ENCODE peak calls at places on chromosomes 12 and 14, in five cellular contexts. R, F, H, Q and U are unnamed samples.

GRCh38 chr12:111596985-111597730 is 2.0 kb downstream of the ATXN2 start:
- DNase-seq in Q (no peak), H (no peak), R (no peak), F (no peak), U (peak)

GRCh38 chr12:130137141-130138018 is 24.9 kb upstream of the FZD10 start:
- DNase-seq in Q (no peak), F (no peak), R (no peak), H (no peak), U (no peak)

GRCh38 chr14:74792249-74793039 is 29.3 kb downstream of the YLPM1 start:
- DNase-seq in R (no peak), F (no peak), Q (no peak), H (no peak), U (no peak)

GRCh38 chr14:90274808-90275454 is 18.6 kb downstream of the PSMC1 start:
- DNase-seq in H (no peak), Q (no peak), F (no peak), R (no peak), U (no peak)

GRCh38 chr12:57616383-57617101 is 5.3 kb downstream of the ARHGEF25 start:
- DNase-seq in F (no peak), Q (no peak), H (no peak), R (no peak), U (no peak)

GRCh38 chr12:2853626-2854025 is 3.2 kb downstream of the TEX52 start:
- DNase-seq in Q (peak), H (peak), F (no peak), R (peak), U (peak)

GRCh38 chr12:96434107-96434506 is 33.9 kb upstream of the CDK17 start:
- DNase-seq in H (no peak), R (no peak), F (no peak), Q (no peak), U (no peak)

GRCh38 chr14:31955941-31956579 is 121.0 kb upstream of the ARHGAP5 start:
- DNase-seq in F (no peak), H (no peak), Q (no peak), R (no peak), U (no peak)

GRCh38 chr14:93032301-93032929 is 83.3 kb downstream of the ITPK1 start:
- DNase-seq in H (no peak), R (no peak), F (no peak), Q (no peak), U (no peak)

GRCh38 chr12:113194971-113195391 is 9.5 kb downstream of the RITA1 start:
- DNase-seq in H (no peak), F (no peak), R (peak), Q (no peak), U (peak)

GRCh38 chr14:58660407-58660806 is 22.6 kb downstream of the DACT1 start:
- DNase-seq in F (no peak), R (no peak), Q (no peak), H (no peak), U (no peak)

GRCh38 chr12:57483466-57483865 is 3.8 kb upstream of the ARHGAP9 start:
- DNase-seq in F (no peak), Q (no peak), H (no peak), R (no peak), U (no peak)

DNA sequence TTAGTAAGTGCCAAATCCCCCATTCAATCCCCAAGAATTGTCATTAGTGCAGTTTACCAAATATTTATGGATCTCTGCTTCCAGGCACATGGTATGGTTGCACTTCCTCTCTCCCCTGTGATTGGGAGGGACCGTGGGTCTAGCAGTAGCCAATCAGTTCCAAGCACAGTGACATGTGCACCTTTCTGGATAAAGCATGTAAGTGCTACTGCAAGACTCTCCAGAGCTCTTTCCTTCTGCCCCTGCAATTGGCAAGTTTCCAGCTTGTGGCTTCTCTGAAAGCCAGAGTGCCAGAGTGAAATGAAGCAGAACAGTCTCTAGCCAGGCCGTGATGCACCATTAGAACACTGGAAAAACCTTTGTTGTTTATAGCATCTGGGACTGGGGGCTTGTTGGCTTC is 85.3 kb upstream of the FLRT2 start:
- DNase-seq in H (no peak), F (no peak), Q (no peak), R (no peak), U (peak)
- TF ChIP-seq TAF1 in H (no peak), F (no peak), Q (no peak), R (no peak), U (no peak)

GRCh38 chr14:81931828-81932227 is 398.2 kb upstream of the SEL1L start:
- DNase-seq in F (no peak), H (no peak), R (no peak), Q (no peak), U (no peak)

DNA sequence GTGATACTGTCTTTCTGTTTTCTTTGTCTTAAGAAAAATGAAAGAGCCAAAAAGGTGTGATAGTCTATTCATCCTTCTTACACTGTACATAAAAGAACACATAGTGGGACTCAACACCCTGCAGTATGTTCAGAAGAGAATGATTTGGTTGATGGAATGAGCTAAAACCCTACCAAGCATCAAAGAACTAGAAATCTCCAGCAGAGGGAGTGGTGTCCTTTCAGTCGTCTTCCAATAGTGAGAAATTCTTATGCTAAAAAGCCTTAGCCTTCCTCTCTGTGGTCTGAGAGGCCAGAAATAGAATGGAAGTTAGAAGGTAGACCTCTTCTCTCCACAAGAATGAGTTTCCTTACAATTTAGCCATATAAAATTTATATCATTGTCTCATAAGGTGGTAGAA is 393.4 kb upstream of the SEL1L start:
- DNase-seq in R (no peak), F (no peak), H (no peak), Q (no peak), U (no peak)
- TF ChIP-seq TAF1 in R (no peak), F (no peak), H (no peak), Q (no peak), U (no peak)

GRCh38 chr12:67982165-67982563 is 7.1 kb upstream of the IFNG-AS1 start:
- DNase-seq in H (no peak), F (no peak), R (no peak), Q (no peak), U (peak)
- TF ChIP-seq TAF1 in H (no peak), F (no peak), R (no peak), Q (no peak), U (no peak)

GRCh38 chr12:80509781-80510556 is 65.9 kb downstream of the PTPRQ start:
- DNase-seq in H (no peak), F (no peak), Q (no peak), R (no peak), U (peak)
- TF ChIP-seq TAF1 in H (no peak), F (no peak), Q (no peak), R (no peak), U (no peak)

GRCh38 chr12:50614167-50614762 is 109.5 kb downstream of the DIP2B start:
- DNase-seq in Q (no peak), H (no peak), R (peak), F (no peak), U (no peak)
- TF ChIP-seq TAF1 in Q (no peak), H (no peak), R (no peak), F (no peak), U (no peak)

DNA sequence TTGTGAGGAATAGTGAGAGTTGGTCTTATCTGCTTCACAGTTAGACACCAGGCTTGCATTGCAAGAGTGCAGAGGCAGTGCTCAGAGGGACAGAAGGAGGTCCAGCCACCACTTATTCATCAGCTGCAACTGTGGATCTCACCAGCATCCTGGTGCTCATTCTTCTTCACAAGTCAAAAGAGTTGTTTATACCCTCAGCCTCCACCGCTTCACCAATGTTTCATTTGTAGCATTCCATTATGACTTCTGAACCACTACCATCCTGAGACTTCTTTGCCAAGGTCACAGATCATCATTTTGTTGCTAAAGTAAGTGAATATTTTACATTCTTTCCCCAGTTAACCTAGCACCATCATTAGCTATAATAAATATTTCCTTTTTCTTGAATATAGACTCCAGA is 230.5 kb upstream of the KITLG start:
- DNase-seq in F (no peak), Q (no peak), H (no peak), R (no peak), U (no peak)
- TF ChIP-seq TAF1 in F (no peak), Q (no peak), H (no peak), R (no peak), U (no peak)

DNA sequence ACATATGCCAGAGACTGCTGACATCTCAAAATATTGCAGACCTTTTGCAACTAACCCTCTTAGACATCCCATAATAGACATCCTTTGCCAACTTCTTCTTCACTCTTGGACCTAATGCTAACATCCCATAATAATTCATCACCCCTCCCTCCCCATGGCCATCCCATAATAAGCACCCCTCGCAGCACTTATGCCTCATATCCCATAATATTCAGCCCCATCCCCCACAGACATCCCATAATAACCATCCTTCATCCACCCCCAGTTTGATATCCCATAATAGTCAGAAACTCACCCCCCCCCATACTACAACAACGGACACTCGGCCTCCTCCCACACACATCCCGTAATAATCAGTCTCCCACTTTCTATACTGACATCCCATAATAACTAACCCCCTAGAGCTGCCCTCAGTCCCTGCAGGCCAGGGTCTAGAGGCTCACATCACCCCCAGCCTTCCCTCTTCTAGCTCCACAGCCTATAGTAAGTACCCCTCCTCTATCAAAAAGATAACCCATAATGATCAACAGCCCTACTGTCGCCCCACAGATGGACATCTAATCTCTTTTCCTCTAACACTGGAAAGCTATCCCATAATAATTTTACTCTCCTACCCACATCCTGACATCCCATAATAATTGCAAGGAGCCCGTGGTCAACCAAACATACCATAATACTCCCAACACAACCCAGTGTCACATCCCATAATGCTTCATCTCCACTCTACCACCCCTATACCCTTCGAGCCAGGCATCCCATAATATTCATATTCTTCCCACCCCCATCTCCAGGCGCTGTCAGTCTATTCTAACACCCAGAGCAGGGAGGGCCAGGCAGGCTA is 792 bp upstream of the CHD4 start:
- DNase-seq in Q (no peak), F (peak), R (peak), H (peak), U (peak)
- TF ChIP-seq TAF1 in Q (no peak), F (no peak), R (no peak), H (no peak), U (no peak)

GRCh38 chr12:11704094-11704493 is 54.6 kb downstream of the ETV6 start:
- DNase-seq in R (no peak), Q (no peak), F (no peak), H (no peak), U (no peak)

GRCh38 chr12:11702959-11703358 is 53.5 kb downstream of the ETV6 start:
- DNase-seq in Q (no peak), H (no peak), R (no peak), F (no peak), U (no peak)

GRCh38 chr12:11703378-11703777 is 53.9 kb downstream of the ETV6 start:
- DNase-seq in F (no peak), Q (no peak), H (no peak), R (no peak), U (no peak)

GRCh38 chr12:11706509-11707331 is 57.2 kb downstream of the ETV6 start:
- DNase-seq in F (no peak), R (no peak), H (no peak), Q (no peak), U (no peak)

GRCh38 chr12:11705010-11705409 is 55.5 kb downstream of the ETV6 start:
- DNase-seq in Q (no peak), R (no peak), F (no peak), H (no peak), U (no peak)
- TF ChIP-seq TAF1 in Q (no peak), R (no peak), F (no peak), H (no peak), U (no peak)

GRCh38 chr12:74412607-74413230 is 124.9 kb upstream of the ATXN7L3B start:
- DNase-seq in F (no peak), Q (no peak), R (peak), H (no peak), U (no peak)
- TF ChIP-seq TAF1 in F (no peak), Q (no peak), R (no peak), H (no peak), U (no peak)

GRCh38 chr12:12889701-12890100 is 1.7 kb upstream of the GPRC5A start:
- DNase-seq in F (no peak), H (no peak), R (no peak), Q (no peak), U (no peak)

GRCh38 chr12:12890492-12890814 is 909 bp upstream of the GPRC5A start:
- DNase-seq in F (no peak), R (no peak), H (no peak), Q (no peak), U (peak)

GRCh38 chr12:12891646-12892355 is 439 bp downstream of the GPRC5A start:
- DNase-seq in F (no peak), Q (no peak), R (no peak), H (no peak), U (no peak)

GRCh38 chr12:12892670-12893290 is 1.4 kb downstream of the GPRC5A start:
- DNase-seq in R (no peak), H (no peak), Q (no peak), F (no peak), U (no peak)

GRCh38 chr12:12890815-12891645 is at the start of gene GPRC5A:
- DNase-seq in Q (no peak), F (no peak), R (peak), H (no peak), U (peak)
- TF ChIP-seq TAF1 in Q (no peak), F (no peak), R (no peak), H (no peak), U (no peak)